ENCODE peak calls at places on chromosomes 3 and 15, in five cellular contexts. Q is uterus, O is ovary, D is tibial nerve, V is A549. Z is an unnamed sample.

GRCh38 chr3:137509354-137510045 is 254.6 kb upstream of the SOX14 start:
- DNase-seq in D (no peak), O (no peak), Q (no peak), V (no peak), Z (no peak)

GRCh38 chr15:48096355-48096786 is 24.4 kb upstream of the SLC24A5 start:
- DNase-seq in V (no peak), Q (no peak), D (no peak), O (no peak), Z (no peak)

GRCh38 chr3:27022096-27022761 is 347.0 kb downstream of the NEK10 start:
- DNase-seq in V (no peak), Q (no peak), O (no peak), D (no peak), Z (no peak)

GRCh38 chr3:72245183-72245811 is 460.3 kb upstream of the PROK2 start:
- DNase-seq in Q (peak), V (no peak), O (no peak), D (no peak), Z (no peak)

GRCh38 chr15:29623240-29623639 is 199.0 kb downstream of the TJP1 start:
- DNase-seq in V (no peak), Q (no peak), D (no peak), O (no peak), Z (no peak)

GRCh38 chr15:101044625-101045235 is 125.6 kb downstream of the LRRK1 start:
- DNase-seq in D (no peak), V (no peak), O (peak), Q (peak), Z (no peak)

GRCh38 chr3:147619925-147620580 is 210.9 kb downstream of the ZIC1 start:
- DNase-seq in Q (no peak), V (no peak), O (no peak), D (no peak), Z (no peak)

GRCh38 chr3:106589306-106589942 is 720.6 kb upstream of the CBLB start:
- DNase-seq in D (no peak), O (no peak), Q (no peak), V (no peak), Z (no peak)

GRCh38 chr3:123880998-123881561 is 3.1 kb downstream of the MYLK start:
- DNase-seq in V (peak), O (no peak), D (no peak), Q (no peak), Z (peak)

GRCh38 chr3:59049671-59050331 is at the start of gene CFAP20DC:
- DNase-seq in D (peak), V (peak), Q (peak), O (peak), Z (peak)
- TF ChIP-seq POLR2A in D (peak), V (peak), Q (peak), O (peak), Z (peak)

DNA sequence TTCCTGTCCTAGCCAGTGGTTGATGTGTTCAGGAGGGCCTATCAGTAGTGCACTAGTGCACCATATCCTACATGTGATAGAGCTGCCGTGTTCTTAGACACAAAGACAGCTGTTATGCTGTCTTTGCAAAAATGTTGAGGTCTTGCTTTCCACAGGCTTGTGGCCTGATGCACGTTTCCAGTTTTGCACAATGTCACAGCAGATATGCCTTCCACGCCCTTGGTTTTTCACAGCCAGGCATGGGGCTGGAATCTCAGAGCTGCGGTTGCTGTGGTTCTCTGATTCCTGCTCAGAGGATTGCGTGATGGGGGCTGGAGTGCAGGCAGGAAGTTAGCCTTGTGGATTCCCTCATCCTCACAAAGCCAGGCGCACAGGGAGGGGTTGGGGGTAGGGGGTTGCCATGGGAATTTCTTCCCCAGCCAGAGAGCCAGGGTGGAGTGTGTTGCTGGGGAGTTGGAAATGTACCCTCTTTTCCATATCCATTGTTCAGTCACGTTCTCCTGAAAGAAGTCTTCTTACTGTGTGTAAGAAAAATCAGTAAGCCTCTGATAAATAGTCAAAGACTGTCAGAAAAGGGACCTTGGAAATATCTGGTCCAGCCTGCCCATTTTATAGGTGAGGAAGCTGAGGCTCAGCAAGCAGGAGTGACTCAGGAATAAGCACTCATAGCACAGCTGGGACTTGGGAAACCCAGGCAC is 79.4 kb downstream of the SMAD3 start:
- DNase-seq in D (no peak), O (no peak), V (no peak), Q (no peak), Z (no peak)
- TF ChIP-seq POLR2A in D (no peak), O (no peak), V (no peak), Q (no peak), Z (no peak)

GRCh38 chr15:85690546-85691226 is 104.0 kb downstream of the KLHL25 start:
- DNase-seq in D (no peak), O (no peak), V (no peak), Q (no peak), Z (no peak)
- TF ChIP-seq POLR2A in D (no peak), O (no peak), V (no peak), Q (no peak), Z (no peak)

GRCh38 chr15:92839696-92840095 is 60.4 kb upstream of the CHD2 start:
- DNase-seq in Q (no peak), V (no peak), D (no peak), O (no peak), Z (no peak)
- TF ChIP-seq POLR2A in Q (no peak), V (no peak), D (no peak), O (no peak), Z (no peak)

DNA sequence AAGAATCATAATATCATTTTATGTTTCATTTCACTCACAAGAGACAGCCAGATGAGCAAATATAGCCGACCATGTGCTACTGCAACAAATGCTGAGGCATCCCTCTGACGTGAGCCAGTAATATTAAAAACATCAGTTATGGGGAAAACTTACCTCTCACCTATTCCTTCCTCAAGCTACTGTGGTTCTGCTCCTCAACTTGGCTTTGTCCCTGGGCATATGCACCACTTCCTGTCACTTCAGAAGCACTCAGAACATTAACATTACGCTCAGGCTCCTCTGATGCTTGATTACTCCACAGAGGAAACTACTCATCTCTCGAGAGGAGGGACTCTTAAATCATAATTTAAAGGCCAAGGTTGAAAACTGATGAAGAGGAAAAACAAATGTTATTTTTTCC is 457.0 kb upstream of the ALCAM start:
- DNase-seq in V (no peak), D (no peak), Q (no peak), O (no peak), Z (no peak)
- TF ChIP-seq POLR2A in V (no peak), D (no peak), Q (no peak), O (no peak), Z (no peak)

DNA sequence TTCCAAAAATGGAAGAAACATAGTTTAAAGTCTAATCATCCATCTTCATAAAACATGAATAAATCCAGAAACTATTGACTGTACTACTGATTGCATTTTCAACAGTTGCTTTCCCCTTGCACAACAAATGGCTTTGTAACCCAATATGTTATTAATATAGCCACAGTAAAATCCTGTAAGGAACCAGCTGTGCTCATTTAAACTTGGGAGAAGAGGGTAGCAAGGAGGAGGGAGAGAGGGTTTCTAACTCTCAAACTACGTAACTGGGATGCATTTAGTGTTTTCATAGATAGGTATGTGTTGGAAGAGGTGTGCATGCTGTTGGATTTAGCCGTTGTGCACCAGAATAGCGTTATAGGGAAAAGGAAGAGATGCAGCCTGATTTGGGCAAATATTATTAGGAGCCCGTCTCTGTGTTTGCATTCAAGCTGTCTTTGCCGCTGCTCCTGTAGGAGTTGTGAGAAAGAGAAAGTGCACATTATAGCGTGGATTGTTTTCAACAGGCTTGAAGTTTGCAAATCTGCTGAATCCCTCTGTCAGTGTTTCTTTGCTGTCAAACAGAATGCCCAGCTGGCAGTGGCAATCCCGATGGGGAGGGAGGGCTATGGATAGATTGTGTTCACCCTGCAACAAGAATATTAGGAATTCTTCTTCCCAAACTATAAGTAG is 39.4 kb downstream of the ARPP21 start:
- DNase-seq in O (no peak), D (no peak), Q (no peak), V (no peak), Z (no peak)
- TF ChIP-seq POLR2A in O (no peak), D (no peak), Q (no peak), V (no peak), Z (no peak)

GRCh38 chr3:9397331-9397910 is at the start of gene SETD5:
- DNase-seq in O (peak), V (peak), Q (peak), D (peak), Z (peak)
- TF ChIP-seq POLR2A in O (peak), V (peak), Q (peak), D (peak), Z (peak)

DNA sequence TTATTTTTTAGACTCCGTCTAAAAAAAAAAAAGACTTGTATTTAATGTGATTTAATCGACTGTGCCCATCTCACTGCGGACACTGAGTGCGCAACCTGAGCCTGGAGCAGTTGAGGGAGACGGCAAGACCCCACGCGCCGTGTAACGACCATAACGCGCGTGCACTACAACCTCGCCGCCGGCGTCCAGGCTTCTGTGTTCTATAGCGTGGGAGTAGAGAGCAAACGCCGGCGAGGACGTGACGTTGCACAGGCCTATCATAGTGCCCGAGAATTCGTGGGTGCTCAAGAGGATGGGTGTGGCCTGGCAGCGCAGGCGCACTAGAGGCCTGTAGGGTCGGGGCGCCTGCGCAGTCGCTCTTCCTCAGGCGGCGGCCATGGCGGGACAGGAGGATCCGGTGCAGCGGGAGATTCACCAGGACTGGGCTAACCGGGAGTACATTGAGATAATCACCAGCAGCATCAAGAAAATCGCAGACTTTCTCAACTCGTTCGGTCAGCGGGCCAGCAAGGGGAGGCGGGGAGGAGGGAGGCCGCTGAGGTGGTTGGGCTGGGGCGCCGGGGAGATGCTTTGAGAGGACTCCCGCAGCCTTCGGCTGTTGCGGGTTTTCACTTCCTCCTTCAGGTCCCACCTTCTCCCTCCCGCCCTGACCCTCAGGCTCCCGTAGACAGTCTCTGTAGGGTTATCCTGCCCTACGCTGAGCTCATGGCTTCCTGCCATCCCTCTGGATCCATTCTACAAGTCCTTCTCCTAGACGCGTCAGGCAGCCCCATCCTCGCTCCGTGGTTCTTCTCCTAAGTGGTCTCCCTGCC is at the start of gene BRK1:
- DNase-seq in O (peak), D (peak), V (peak), Q (peak), Z (peak)
- TF ChIP-seq POLR2A in O (peak), D (peak), V (peak), Q (peak), Z (peak)

GRCh38 chr15:52369455-52369854 is 73.9 kb upstream of the MYO5C start:
- DNase-seq in Q (no peak), V (no peak), O (no peak), D (no peak), Z (no peak)
- TF ChIP-seq POLR2A in Q (no peak), V (no peak), O (no peak), D (no peak), Z (no peak)

Z was measured in H54.